ENCODE peak calls at places on chromosomes 5 and 9, in five cellular contexts. Q, K, B, S and X are unnamed samples.

GRCh38 chr9:37324261-37324683 is 98.2 kb upstream of the GRHPR start:
- DNase-seq in Q (no peak), K (no peak), B (no peak), S (no peak), X (no peak)

GRCh38 chr5:181204561-181205401 is at the start of gene TRIM7:
- DNase-seq in Q (no peak), K (no peak), B (peak), S (peak), X (no peak)

GRCh38 chr5:130975299-130975698 is 189.8 kb downstream of the HINT1 start:
- DNase-seq in Q (no peak), K (no peak), B (no peak), S (no peak), X (no peak)

GRCh38 chr9:81138173-81138572 is 551.2 kb downstream of the TLE1 start:
- DNase-seq in Q (no peak), K (no peak), B (no peak), S (no peak), X (no peak)

GRCh38 chr9:136764301-136764891 is at the start of gene LCN15:
- DNase-seq in Q (no peak), K (no peak), B (no peak), S (no peak), X (no peak)

GRCh38 chr5:72619677-72620076 is 112.5 kb upstream of the ZNF366 start:
- DNase-seq in Q (no peak), K (no peak), B (no peak), S (no peak), X (no peak)

GRCh38 chr9:75111019-75111622 is 22.8 kb downstream of the OSTF1 start:
- DNase-seq in Q (no peak), K (peak), B (no peak), S (no peak), X (no peak)

GRCh38 chr5:163434410-163434866 is 3.0 kb upstream of the CCNG1 start:
- DNase-seq in Q (peak), K (no peak), B (no peak), S (no peak), X (no peak)

DNA sequence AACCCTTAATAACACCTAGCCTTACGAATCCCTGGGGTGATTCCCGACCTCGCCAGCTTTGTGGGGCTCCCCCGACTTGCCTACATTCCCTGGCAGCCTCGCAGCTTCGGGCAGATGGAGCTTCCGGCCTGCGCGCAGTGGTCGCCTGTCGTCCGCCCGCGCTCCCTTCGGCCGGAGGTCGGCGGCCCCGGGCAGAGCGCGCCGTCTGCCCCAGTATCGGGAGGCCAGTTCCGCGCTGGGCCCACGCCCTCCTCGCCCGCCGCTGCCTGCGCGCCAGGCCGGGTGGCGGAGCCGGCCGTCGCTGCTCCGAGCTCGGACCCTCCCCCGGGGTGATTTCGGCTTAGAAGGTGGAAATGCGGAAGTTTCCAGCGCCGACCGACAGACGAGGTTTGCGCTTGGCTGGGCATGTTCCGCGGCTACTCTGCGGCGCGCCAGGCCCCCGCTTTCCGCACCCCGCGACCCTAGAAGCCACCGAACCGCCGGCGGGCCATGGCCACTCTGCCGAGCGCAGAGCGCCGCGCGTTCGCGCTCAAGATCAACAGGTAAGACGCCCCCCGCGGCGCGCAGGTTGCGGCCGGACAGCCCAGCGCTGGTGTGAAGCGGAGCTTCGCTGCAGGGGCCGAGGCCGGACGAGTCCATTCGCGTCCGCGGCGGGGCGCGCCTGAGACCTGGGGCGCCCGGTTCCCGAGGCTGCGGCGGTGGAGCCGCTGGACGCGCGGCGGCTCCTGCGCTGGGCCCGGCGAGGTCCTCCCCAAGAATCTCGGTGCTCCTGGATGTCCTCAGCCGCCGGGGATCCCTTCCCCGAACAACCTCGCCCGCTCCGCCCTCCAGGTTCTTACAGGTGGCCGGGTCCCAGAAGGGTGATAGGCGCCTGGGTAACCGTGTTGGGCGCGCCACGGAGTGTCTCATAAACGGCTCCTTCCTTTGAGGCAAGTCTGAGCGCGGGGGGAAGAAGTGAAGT is at the start of gene DOCK8:
- DNase-seq in Q (peak), K (peak), B (no peak), S (peak), X (no peak)
- TF ChIP-seq CTCF in Q (peak), K (peak), B (peak), S (peak), X (peak)

GRCh38 chr9:130861372-130862180 is 26.5 kb downstream of the ABL1 start:
- DNase-seq in Q (no peak), K (no peak), B (no peak), S (no peak), X (no peak)

GRCh38 chr9:130862747-130863146 is 27.7 kb downstream of the ABL1 start:
- DNase-seq in Q (no peak), K (no peak), B (no peak), S (no peak), X (no peak)

GRCh38 chr9:130858734-130859705 is 24.0 kb downstream of the ABL1 start:
- DNase-seq in Q (no peak), K (no peak), B (no peak), S (no peak), X (no peak)

GRCh38 chr9:130862217-130862616 is 27.2 kb downstream of the ABL1 start:
- DNase-seq in Q (no peak), K (no peak), B (no peak), S (no peak), X (no peak)

GRCh38 chr9:130860458-130861316 is 25.6 kb downstream of the ABL1 start:
- DNase-seq in Q (peak), K (peak), B (no peak), S (peak), X (no peak)
- H3K4me3 ChIP-seq in Q (no peak), K (no peak), B (no peak), S (no peak), X (no peak)

GRCh38 chr5:81854485-81854884 is 103.6 kb upstream of the SSBP2 start:
- DNase-seq in Q (no peak), K (no peak), B (no peak), S (no peak), X (no peak)
- TF ChIP-seq CTCF in Q (peak), K (peak), B (peak), S (peak), X (no peak)

GRCh38 chr9:10050016-10050415 is 562.8 kb downstream of the PTPRD start:
- DNase-seq in Q (peak), K (no peak), B (no peak), S (no peak), X (no peak)

GRCh38 chr9:10045598-10045997 is 567.2 kb downstream of the PTPRD start:
- DNase-seq in Q (no peak), K (no peak), B (no peak), S (no peak), X (no peak)

GRCh38 chr9:10052181-10052580 is 560.6 kb downstream of the PTPRD start:
- DNase-seq in Q (no peak), K (no peak), B (no peak), S (no peak), X (no peak)

GRCh38 chr9:10052916-10053315 is 559.9 kb downstream of the PTPRD start:
- DNase-seq in Q (no peak), K (no peak), B (no peak), S (no peak), X (no peak)

GRCh38 chr9:10048994-10049393 is 563.8 kb downstream of the PTPRD start:
- DNase-seq in Q (no peak), K (no peak), B (no peak), S (no peak), X (no peak)
- H3K4me3 ChIP-seq in Q (no peak), K (no peak), B (no peak), S (no peak), X (no peak)

GRCh38 chr5:167570431-167570830 is 721.0 kb upstream of the WWC1 start:
- DNase-seq in Q (no peak), K (no peak), B (no peak), S (no peak), X (no peak)

GRCh38 chr5:167561796-167562195 is 729.6 kb upstream of the WWC1 start:
- DNase-seq in Q (no peak), K (no peak), B (no peak), S (no peak), X (no peak)

GRCh38 chr5:167565555-167565954 is 725.9 kb upstream of the WWC1 start:
- DNase-seq in Q (no peak), K (no peak), B (no peak), S (no peak), X (no peak)
- TF ChIP-seq CTCF in Q (peak), K (no peak), B (peak), S (no peak), X (peak)